ENCODE peak calls at places on chromosomes 16 and 17, in seven cellular contexts. H, E, T, M, J, N and S are unnamed samples.

GRCh38 chr16:11585460-11586374 is 1.0 kb downstream of the LITAF start:
- DNase-seq in H (peak), E (no peak), T (no peak), M (no peak), J (peak), N (no peak), S (no peak)

GRCh38 chr16:48277158-48277557 is 29.8 kb upstream of the ABCC11 start:
- DNase-seq in H (peak), E (no peak), T (no peak), M (no peak), J (no peak), N (no peak), S (no peak)

GRCh38 chr16:56281256-56281805 is 90.0 kb downstream of the GNAO1 start:
- DNase-seq in H (no peak), E (no peak), T (peak), M (no peak), J (no peak), N (no peak), S (no peak)

GRCh38 chr16:84087461-84088151 is 29.1 kb downstream of the MBTPS1 start:
- DNase-seq in H (no peak), E (no peak), T (no peak), M (no peak), J (no peak), N (no peak), S (no peak)

GRCh38 chr17:18380471-18381157 is 3.0 kb downstream of the EVPLL start:
- DNase-seq in H (no peak), E (no peak), T (no peak), M (no peak), J (no peak), N (no peak), S (no peak)

GRCh38 chr17:64005734-64006167 is 7.6 kb downstream of the PRR29 start:
- DNase-seq in H (peak), E (peak), T (no peak), M (no peak), J (no peak), N (no peak), S (no peak)

GRCh38 chr17:80942360-80943345 is 49.0 kb upstream of the CHMP6 start:
- DNase-seq in H (peak), E (no peak), T (peak), M (peak), J (peak), N (peak), S (peak)

GRCh38 chr17:9124554-9124935 is 103.2 kb downstream of the NTN1 start:
- DNase-seq in H (no peak), E (no peak), T (no peak), M (no peak), J (no peak), N (no peak), S (no peak)

GRCh38 chr16:81469183-81469677 is 24.6 kb downstream of the CMIP start:
- DNase-seq in H (no peak), E (no peak), T (no peak), M (no peak), J (no peak), N (no peak), S (no peak)

GRCh38 chr16:3129137-3130131 is 5.4 kb upstream of the ZNF213 start:
- DNase-seq in H (peak), E (peak), T (peak), M (no peak), J (peak), N (peak), S (no peak)

GRCh38 chr16:67458121-67458641 is 22.8 kb downstream of the ATP6V0D1 start:
- DNase-seq in H (no peak), E (no peak), T (no peak), M (no peak), J (no peak), N (no peak), S (no peak)

GRCh38 chr16:2486645-2487516 is 12.0 kb downstream of the TBC1D24 start:
- DNase-seq in H (peak), E (peak), T (no peak), M (no peak), J (no peak), N (no peak), S (no peak)

GRCh38 chr17:42683407-42684031 is 1.2 kb downstream of the CNTNAP1 start:
- DNase-seq in H (no peak), E (no peak), T (no peak), M (no peak), J (no peak), N (no peak), S (no peak)

GRCh38 chr17:2102931-2103398 is 48.1 kb downstream of the HIC1 start:
- DNase-seq in H (no peak), E (no peak), T (peak), M (no peak), J (no peak), N (peak), S (no peak)

GRCh38 chr17:77375917-77376651 is 235.3 kb downstream of the SEC14L1 start:
- DNase-seq in H (no peak), E (peak), T (peak), M (no peak), J (no peak), N (peak), S (peak)

GRCh38 chr16:72501739-72502653 is 330.0 kb upstream of the PMFBP1 start:
- DNase-seq in H (no peak), E (peak), T (peak), M (no peak), J (peak), N (peak), S (peak)

GRCh38 chr17:65485388-65486299 is 75.8 kb downstream of the AXIN2 start:
- DNase-seq in H (no peak), E (no peak), T (no peak), M (no peak), J (no peak), N (no peak), S (no peak)

GRCh38 chr17:15414502-15415348 is 52.7 kb downstream of the CDRT4 start:
- DNase-seq in H (no peak), E (peak), T (no peak), M (no peak), J (peak), N (no peak), S (no peak)

GRCh38 chr17:35795007-35795870 is at the start of gene MMP28:
- DNase-seq in H (peak), E (no peak), T (no peak), M (no peak), J (no peak), N (no peak), S (no peak)

GRCh38 chr16:57732011-57732410 is 3.6 kb upstream of the KATNB1 start:
- DNase-seq in H (no peak), E (no peak), T (no peak), M (peak), J (no peak), N (peak), S (no peak)

DNA sequence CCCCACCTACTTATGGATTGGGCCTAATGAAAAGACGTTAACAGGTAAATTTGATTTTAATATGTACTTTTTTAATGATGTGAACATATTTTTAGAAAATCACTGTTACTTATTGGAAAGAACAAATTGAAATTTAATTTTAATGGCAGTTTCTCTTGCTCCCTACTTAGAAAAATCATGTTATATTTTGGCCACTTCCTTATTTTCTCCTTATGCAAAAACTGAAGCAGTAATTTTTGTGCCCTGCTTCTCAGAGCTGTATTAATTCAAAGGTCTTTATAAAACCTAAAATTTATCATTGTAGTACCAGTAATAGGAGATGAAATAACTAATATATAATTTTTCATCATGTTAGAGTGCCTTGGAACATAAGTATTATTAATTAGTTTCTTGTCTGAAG is 2.8 kb downstream of the ZPBP2 start:
- DNase-seq in H (no peak), E (no peak), T (no peak), M (no peak), J (no peak), N (no peak), S (no peak)
- H3K4me3 ChIP-seq in H (no peak), E (no peak), T (no peak), M (no peak), J (no peak), N (no peak), S (no peak)

GRCh38 chr17:31487063-31487647 is 95.7 kb downstream of the RAB11FIP4 start:
- DNase-seq in H (no peak), E (no peak), T (no peak), M (no peak), J (no peak), N (no peak), S (no peak)
- H3K4me3 ChIP-seq in H (peak), E (no peak), T (peak), M (no peak), J (peak), N (no peak), S (peak)

GRCh38 chr17:60577147-60577925 is 22.7 kb upstream of the PPM1D start:
- DNase-seq in H (no peak), E (no peak), T (peak), M (no peak), J (peak), N (peak), S (peak)
- H3K4me3 ChIP-seq in H (peak), E (peak), T (peak), M (peak), J (no peak), N (peak), S (peak)

DNA sequence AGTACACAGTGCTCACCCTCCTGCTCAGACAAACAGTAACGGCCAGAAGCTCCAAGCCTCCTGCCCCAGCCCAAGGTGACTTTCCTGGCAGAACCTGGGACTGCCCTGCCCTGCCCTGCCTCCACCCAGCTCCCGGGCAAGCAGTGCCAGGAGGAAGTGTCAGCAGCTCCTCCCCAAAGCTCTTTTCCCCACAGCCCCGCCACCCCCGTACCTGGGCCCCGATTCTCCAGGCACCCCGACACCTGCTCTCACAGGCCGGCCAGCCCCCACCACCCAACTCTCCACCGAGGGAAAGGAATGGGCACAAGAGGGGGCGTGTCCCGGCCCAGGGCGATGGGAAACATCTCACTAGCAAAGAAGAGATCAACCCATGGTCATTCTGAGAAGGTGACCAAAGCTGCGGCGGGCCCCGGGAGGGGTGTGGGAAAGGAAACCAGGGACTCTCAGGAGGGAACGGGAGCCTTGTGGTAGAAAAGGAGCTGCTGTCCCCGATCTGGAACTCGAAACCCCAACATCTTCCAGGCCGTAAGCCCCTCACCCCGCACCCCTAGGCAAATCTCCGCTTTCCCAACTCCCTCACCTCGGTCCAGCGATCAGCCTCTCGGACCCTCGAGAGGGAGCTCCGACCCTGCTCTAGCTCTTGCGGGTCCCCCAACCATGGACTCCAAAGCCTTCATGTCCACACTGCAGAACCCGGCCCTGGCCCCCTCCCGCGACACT is 1.2 kb downstream of the BCAR1 start:
- DNase-seq in H (peak), E (no peak), T (no peak), M (no peak), J (peak), N (no peak), S (no peak)
- H3K4me3 ChIP-seq in H (peak), E (peak), T (peak), M (peak), J (peak), N (peak), S (peak)

DNA sequence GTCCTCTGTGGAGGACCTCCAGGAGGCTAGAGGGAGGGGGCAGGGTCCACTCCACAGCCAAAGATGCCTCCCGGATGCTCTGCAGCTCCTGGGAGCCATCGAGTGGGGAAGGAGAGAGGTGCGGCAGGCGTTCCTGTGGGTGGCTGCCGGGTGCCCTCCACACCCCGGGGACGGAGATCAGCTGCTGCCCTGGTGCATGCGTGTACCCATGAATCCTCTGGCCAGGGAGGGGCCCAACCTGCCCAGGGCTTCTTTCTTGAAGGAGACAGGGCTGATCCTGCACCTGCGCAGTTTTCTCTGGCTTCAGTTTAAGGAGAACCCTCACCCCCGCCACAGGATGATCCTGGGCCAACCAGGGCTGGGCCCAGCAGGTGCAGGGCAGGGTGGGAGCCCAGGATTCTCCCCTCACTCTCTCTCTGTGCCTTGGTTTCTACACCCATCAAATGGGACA is 33.5 kb upstream of the DOC2B start:
- DNase-seq in H (peak), E (no peak), T (no peak), M (no peak), J (no peak), N (no peak), S (no peak)
- H3K4me3 ChIP-seq in H (peak), E (no peak), T (no peak), M (no peak), J (no peak), N (no peak), S (no peak)

GRCh38 chr17:72972263-72972951 is 120.1 kb downstream of the SLC39A11 start:
- DNase-seq in H (no peak), E (no peak), T (no peak), M (no peak), J (no peak), N (no peak), S (no peak)
- H3K4me3 ChIP-seq in H (no peak), E (no peak), T (no peak), M (no peak), J (no peak), N (no peak), S (no peak)